ENCODE peak calls at places on chromosomes 7 and 10, in four cellular contexts. R is right lobe of liver, B is C1 segment of cervical spinal cord, U is H54. S is an unnamed sample.

GRCh38 chr10:118596426-118597124 is 1.1 kb upstream of the PRLHR start:
- DNase-seq in B (no peak), R (no peak), U (no peak), S (no peak)

GRCh38 chr7:38751416-38751815 is 120.2 kb upstream of the AMPH start:
- DNase-seq in B (no peak), R (no peak), U (no peak), S (no peak)

GRCh38 chr10:122465401-122465800 is 4.0 kb downstream of the HTRA1 start:
- DNase-seq in B (no peak), U (no peak), R (no peak), S (no peak)

GRCh38 chr7:117771756-117772155 is 101.5 kb downstream of the CTTNBP2 start:
- DNase-seq in U (no peak), R (no peak), B (no peak), S (no peak)

GRCh38 chr10:2202401-2202800 is 465.1 kb upstream of the ADARB2 start:
- DNase-seq in U (no peak), B (no peak), R (no peak), S (peak)

GRCh38 chr7:13749666-13750065 is 239.8 kb downstream of the ETV1 start:
- DNase-seq in U (no peak), R (no peak), B (no peak), S (no peak)

GRCh38 chr10:124296121-124296812 is 122.5 kb downstream of the OAT start:
- DNase-seq in R (no peak), U (no peak), B (no peak), S (peak)

GRCh38 chr7:151078233-151079040 is 2.2 kb downstream of the FASTK start:
- DNase-seq in B (no peak), R (peak), U (no peak), S (no peak)

GRCh38 chr7:72268090-72268489 is 144.0 kb downstream of the CALN1 start:
- DNase-seq in B (no peak), U (no peak), R (no peak), S (no peak)

GRCh38 chr7:129831424-129832058 is 121.2 kb downstream of the UBE2H start:
- DNase-seq in R (no peak), U (peak), B (no peak), S (peak)

GRCh38 chr10:11080564-11080984 is 62.9 kb downstream of the CELF2 start:
- DNase-seq in B (no peak), U (no peak), R (no peak), S (no peak)

GRCh38 chr7:47669178-47669878 is 87.4 kb upstream of the TNS3 start:
- DNase-seq in B (no peak), U (peak), R (peak), S (peak)

GRCh38 chr10:13560597-13560996 is 26.2 kb upstream of the PRPF18 start:
- DNase-seq in B (no peak), U (peak), R (no peak), S (peak)

GRCh38 chr7:12028508-12028907 is 182.6 kb upstream of the TMEM106B start:
- DNase-seq in U (no peak), B (no peak), R (no peak), S (no peak)

GRCh38 chr7:128946936-128947830 is 9.5 kb downstream of the IRF5 start:
- DNase-seq in R (peak), B (no peak), U (no peak), S (no peak)

GRCh38 chr10:131211146-131211545 is 100.4 kb downstream of the TCERG1L start:
- DNase-seq in R (no peak), B (no peak), U (no peak), S (no peak)

GRCh38 chr7:133770863-133771492 is 356.2 kb upstream of the LRGUK start:
- DNase-seq in U (no peak), R (no peak), B (no peak), S (peak)